ENCODE peak calls at places on chromosomes 2 and 18, in five cellular contexts. D is brain microvascular endothelial cell, G is hepatocyte, U is heart left ventricle, B is tibial artery. O is an unnamed sample.

GRCh38 chr2:227447606-227448005 is 24.4 kb upstream of the AGFG1 start:
- DNase-seq in D (peak), G (no peak), B (no peak), U (no peak), O (no peak)

GRCh38 chr2:12759248-12759647 is 42.5 kb downstream of the TRIB2 start:
- DNase-seq in D (peak), B (no peak), U (no peak), G (no peak), O (peak)

GRCh38 chr18:12056034-12056883 is 37.4 kb upstream of the ANKRD62 start:
- DNase-seq in D (no peak), U (no peak), G (no peak), B (no peak), O (no peak)

GRCh38 chr18:79965119-79965902 is 868 bp downstream of the HSBP1L1 start:
- DNase-seq in D (peak), G (peak), B (no peak), U (no peak), O (peak)

GRCh38 chr2:101720732-101721131 is 23.2 kb downstream of the MAP4K4 start:
- DNase-seq in U (no peak), D (no peak), G (no peak), B (no peak), O (no peak)

GRCh38 chr2:203682688-203683130 is 23.7 kb upstream of the CD28 start:
- DNase-seq in B (no peak), U (no peak), D (peak), G (no peak), O (peak)

GRCh38 chr2:44273596-44273995 is 1.7 kb upstream of the SLC3A1 start:
- DNase-seq in U (no peak), D (no peak), G (no peak), B (no peak), O (peak)

GRCh38 chr2:159516241-159516758 is 100.0 kb downstream of the BAZ2B start:
- DNase-seq in D (peak), B (no peak), G (peak), U (no peak), O (peak)

GRCh38 chr2:202208526-202208925 is 29.9 kb downstream of the SUMO1 start:
- DNase-seq in B (no peak), U (no peak), G (no peak), D (no peak), O (no peak)

GRCh38 chr2:14816069-14816738 is 183.7 kb downstream of the LRATD1 start:
- DNase-seq in G (no peak), B (no peak), D (no peak), U (no peak), O (no peak)

GRCh38 chr2:239106314-239106908 is 258.5 kb downstream of the TWIST2 start:
- DNase-seq in D (peak), U (no peak), G (peak), B (no peak), O (peak)

GRCh38 chr2:226673314-226673723 is 126.3 kb downstream of the IRS1 start:
- DNase-seq in U (no peak), B (no peak), G (peak), D (peak), O (peak)

GRCh38 chr2:231423176-231423575 is 27.7 kb downstream of the B3GNT7 start:
- DNase-seq in B (no peak), U (no peak), G (no peak), D (no peak), O (no peak)

GRCh38 chr2:21261591-21261990 is 137.8 kb downstream of the TDRD15 start:
- DNase-seq in B (no peak), G (no peak), D (no peak), U (no peak), O (no peak)

GRCh38 chr2:54336136-54336976 is 80.3 kb upstream of the TSPYL6 start:
- DNase-seq in U (no peak), B (no peak), D (peak), G (no peak), O (peak)

GRCh38 chr2:68837861-68838341 is 33.3 kb downstream of the BMP10 start:
- DNase-seq in B (no peak), U (no peak), D (no peak), G (no peak), O (peak)

GRCh38 chr18:7789853-7790552 is 222.9 kb downstream of the PTPRM start:
- DNase-seq in G (peak), B (no peak), D (no peak), U (no peak), O (peak)

GRCh38 chr2:212595036-212595654 is 56.5 kb upstream of the ERBB4 start:
- DNase-seq in D (no peak), U (no peak), B (no peak), G (no peak), O (peak)

GRCh38 chr2:159399716-159400525 is 113.4 kb upstream of the WDSUB1 start:
- DNase-seq in D (no peak), U (no peak), G (no peak), B (no peak), O (peak)

GRCh38 chr18:68221116-68221724 is 493.7 kb downstream of the TMX3 start:
- DNase-seq in D (no peak), B (no peak), U (no peak), G (no peak), O (no peak)

GRCh38 chr2:120499784-120500495 is 154.0 kb downstream of the INHBB start:
- DNase-seq in D (no peak), B (no peak), U (peak), G (no peak), O (no peak)

GRCh38 chr2:167715932-167716331 is 531.5 kb downstream of the STK39 start:
- DNase-seq in D (no peak), B (no peak), G (no peak), U (no peak), O (no peak)

GRCh38 chr2:74198461-74199274 is at the start of gene MTHFD2:
- DNase-seq in B (peak), G (peak), U (peak), D (peak), O (peak)

GRCh38 chr2:190267302-190267701 is 52.3 kb downstream of the HIBCH start:
- DNase-seq in G (no peak), D (peak), B (no peak), U (no peak), O (peak)

GRCh38 chr2:127701193-127701650 is at the start of gene SFT2D3:
- DNase-seq in D (peak), U (peak), B (peak), G (peak), O (peak)

GRCh38 chr2:168593713-168594112 is 137.6 kb downstream of the CERS6 start:
- DNase-seq in D (no peak), G (no peak), B (no peak), U (no peak), O (no peak)

GRCh38 chr2:239276813-239277193 is 124.0 kb downstream of the HDAC4 start:
- DNase-seq in G (no peak), D (no peak), B (no peak), U (no peak), O (no peak)

GRCh38 chr2:26400723-26401122 is 997 bp upstream of the DRC1 start:
- DNase-seq in G (no peak), U (no peak), D (no peak), B (no peak), O (peak)

GRCh38 chr2:233053928-233054774 is 6.0 kb upstream of the INPP5D start:
- DNase-seq in G (peak), D (peak), B (peak), U (peak), O (peak)

GRCh38 chr2:130830538-130830937 is 6.2 kb upstream of the ARHGEF4 start:
- DNase-seq in U (no peak), D (no peak), B (no peak), G (no peak), O (no peak)

GRCh38 chr2:204825054-204825453 is 279.8 kb downstream of the PARD3B start:
- DNase-seq in U (no peak), D (peak), B (no peak), G (peak), O (no peak)

GRCh38 chr2:135745545-135745944 is 3.9 kb downstream of the UBXN4 start:
- DNase-seq in D (no peak), B (no peak), G (no peak), U (no peak), O (peak)

GRCh38 chr2:161307676-161308075 is 549 bp upstream of the PSMD14 start:
- DNase-seq in U (no peak), B (no peak), G (no peak), D (no peak), O (peak)

GRCh38 chr2:150911766-150912280 is 349.8 kb downstream of the RBM43 start:
- DNase-seq in U (no peak), D (peak), G (peak), B (peak), O (peak)
- TF ChIP-seq CTCF in U (no peak), D (peak), G (peak), B (no peak), O (peak)

GRCh38 chr2:200699310-200699709 is 112.4 kb upstream of the BZW1 start:
- DNase-seq in G (no peak), U (no peak), B (no peak), D (no peak), O (no peak)

GRCh38 chr2:200702044-200702443 is 109.7 kb upstream of the BZW1 start:
- DNase-seq in B (no peak), U (no peak), D (no peak), G (no peak), O (no peak)

GRCh38 chr2:200695178-200695930 is 109.5 kb downstream of the AOX1 start:
- DNase-seq in B (no peak), D (no peak), U (no peak), G (no peak), O (no peak)

GRCh38 chr2:200700856-200701255 is 110.9 kb upstream of the BZW1 start:
- DNase-seq in U (no peak), B (no peak), G (no peak), D (no peak), O (no peak)

DNA sequence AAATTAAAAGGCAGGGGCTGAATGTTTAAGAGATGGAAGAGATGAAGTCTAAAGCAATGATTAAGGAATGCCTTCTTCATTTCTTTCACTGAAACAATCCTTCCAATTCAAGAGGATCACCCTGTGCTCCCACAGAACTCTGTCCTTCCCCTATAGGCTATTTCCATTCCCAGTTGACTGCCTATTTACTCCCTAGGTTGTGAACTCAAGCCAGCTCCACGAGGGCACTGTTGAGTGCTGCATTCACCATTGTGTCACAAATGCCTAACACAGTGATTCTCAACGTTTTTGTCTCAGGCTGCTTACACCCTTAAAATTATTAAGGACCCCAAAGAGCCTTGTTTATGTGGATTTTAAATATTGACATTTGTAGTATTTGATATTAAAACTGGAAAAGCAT is 112.4 kb downstream of the AOX1 start:
- DNase-seq in G (no peak), D (no peak), B (no peak), U (no peak), O (no peak)
- H3K27ac ChIP-seq in G (no peak), D (no peak), B (no peak), U (no peak), O (no peak)

GRCh38 chr18:37544713-37545112 is 20.9 kb downstream of the CELF4 start:
- DNase-seq in G (no peak), B (no peak), D (no peak), U (no peak), O (no peak)
- TF ChIP-seq CTCF in G (no peak), B (no peak), D (no peak), U (no peak), O (no peak)

GRCh38 chr2:217735899-217736298 is 266.9 kb downstream of the TNS1 start:
- DNase-seq in U (no peak), B (no peak), G (no peak), D (no peak), O (no peak)

GRCh38 chr2:217733461-217733860 is 269.3 kb downstream of the TNS1 start:
- DNase-seq in U (no peak), G (no peak), D (no peak), B (no peak), O (no peak)

GRCh38 chr2:217740178-217740577 is 262.6 kb downstream of the TNS1 start:
- DNase-seq in U (no peak), G (no peak), B (no peak), D (no peak), O (no peak)

GRCh38 chr2:217734999-217735398 is 267.8 kb downstream of the TNS1 start:
- DNase-seq in B (no peak), G (no peak), D (no peak), U (no peak), O (no peak)

DNA sequence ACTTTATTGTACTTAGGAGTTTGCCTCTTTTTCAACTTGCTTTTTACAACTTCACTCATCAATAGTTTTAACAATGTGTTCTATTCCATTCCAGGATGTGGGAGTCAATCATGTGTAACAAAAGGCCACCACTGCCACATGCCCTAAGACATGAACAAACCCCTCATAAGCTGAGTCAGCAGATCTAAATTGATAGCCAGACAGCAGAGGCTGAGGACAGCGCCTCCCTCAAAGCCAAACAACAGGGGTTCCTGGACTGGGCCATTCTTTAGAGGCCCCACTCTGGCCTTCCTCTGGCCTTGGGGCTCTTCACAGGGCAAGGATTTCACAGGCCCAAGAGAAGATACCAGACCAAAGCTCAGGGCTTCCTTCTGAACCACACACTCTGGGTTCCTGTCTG is 265.7 kb downstream of the TNS1 start:
- DNase-seq in D (no peak), U (no peak), B (no peak), G (no peak), O (no peak)
- H3K27ac ChIP-seq in D (no peak), U (no peak), B (peak), G (no peak), O (no peak)

GRCh38 chr2:216059233-216059834 is 22.3 kb downstream of the PECR start:
- DNase-seq in D (no peak), U (no peak), B (no peak), G (no peak), O (no peak)
- TF ChIP-seq CTCF in D (peak), U (no peak), B (no peak), G (no peak), O (peak)

DNA sequence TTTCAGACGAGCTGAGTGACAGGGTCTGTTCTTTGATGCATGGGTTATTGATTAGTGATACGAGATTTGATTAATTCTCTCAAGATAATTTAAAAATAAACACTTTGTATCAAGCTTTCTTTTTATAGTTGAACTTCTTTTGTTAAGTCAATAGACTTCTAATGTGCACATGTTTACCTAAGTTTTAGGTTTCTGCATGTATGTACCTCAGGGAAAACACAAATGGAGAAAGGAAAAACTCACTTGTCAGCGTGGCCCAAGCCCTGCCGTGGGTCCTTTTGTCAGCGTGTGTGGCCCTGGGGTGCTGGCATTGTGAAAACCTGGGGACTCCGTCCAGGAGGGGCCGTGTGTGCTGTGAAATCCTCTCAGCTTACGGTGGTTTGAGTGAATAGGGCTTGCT is 153.7 kb downstream of the SNTG2 start:
- DNase-seq in D (no peak), G (no peak), B (no peak), U (no peak), O (no peak)
- H3K27ac ChIP-seq in D (no peak), G (no peak), B (no peak), U (no peak), O (no peak)

GRCh38 chr2:64978514-64979268 is 10.5 kb upstream of the SLC1A4 start:
- DNase-seq in G (no peak), D (peak), B (no peak), U (no peak), O (peak)
- TF ChIP-seq CTCF in G (no peak), D (peak), B (no peak), U (peak), O (peak)

GRCh38 chr18:46260879-46261143 is 156.6 kb downstream of the HAUS1 start:
- DNase-seq in G (no peak), B (no peak), D (no peak), U (no peak), O (no peak)
- H3K27ac ChIP-seq in G (no peak), B (peak), D (peak), U (peak), O (peak)

GRCh38 chr18:50878345-50879301 is at the start of gene ME2:
- DNase-seq in B (peak), U (peak), D (peak), G (peak), O (peak)
- TF ChIP-seq CTCF in B (no peak), U (no peak), D (no peak), G (no peak), O (no peak)

GRCh38 chr2:23788100-23788499 is 138.8 kb downstream of the ATAD2B start:
- DNase-seq in B (no peak), G (no peak), U (no peak), D (no peak), O (no peak)

GRCh38 chr2:23789012-23789411 is 137.9 kb downstream of the ATAD2B start:
- DNase-seq in U (no peak), D (no peak), B (no peak), G (peak), O (peak)

GRCh38 chr2:23794234-23794633 is 132.7 kb downstream of the ATAD2B start:
- DNase-seq in U (no peak), B (no peak), G (no peak), D (no peak), O (no peak)

DNA sequence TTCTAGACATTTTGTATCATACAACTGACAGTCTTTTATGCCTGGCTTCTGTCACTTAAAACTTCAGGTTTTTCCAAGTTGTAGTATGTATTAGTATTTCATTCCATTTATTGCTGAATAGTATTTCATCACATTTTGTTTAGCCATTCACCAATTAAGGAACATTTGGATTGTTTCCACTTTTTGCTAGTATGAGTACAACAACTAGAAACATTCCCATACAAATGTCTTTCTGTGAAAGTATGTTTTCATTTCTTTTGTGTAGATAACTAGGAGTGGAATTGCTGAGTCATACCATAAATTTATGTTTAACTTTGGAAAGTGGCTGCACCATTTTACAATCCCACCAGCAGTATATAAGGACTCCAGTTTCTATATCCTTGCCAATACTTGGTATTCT is 135.9 kb downstream of the ATAD2B start:
- DNase-seq in U (no peak), B (no peak), G (peak), D (peak), O (peak)
- H3K27ac ChIP-seq in U (no peak), B (peak), G (peak), D (peak), O (no peak)